ENCODE peak calls at places on chromosomes 12 and 14, in four cellular contexts. Z is heart left ventricle, E is transverse colon, S is body of pancreas. R is an unnamed sample.

GRCh38 chr14:97705976-97706375 is 908.8 kb downstream of the VRK1 start:
- DNase-seq in S (no peak), Z (no peak), E (no peak), R (no peak)

GRCh38 chr12:95016120-95016519 is 12.6 kb upstream of the NDUFA12 start:
- DNase-seq in Z (no peak), S (no peak), E (no peak), R (no peak)

GRCh38 chr14:61887628-61888027 is 125.4 kb downstream of the SNAPC1 start:
- DNase-seq in Z (no peak), S (no peak), E (no peak), R (no peak)

GRCh38 chr14:102665665-102666064 is 73.2 kb downstream of the RCOR1 start:
- DNase-seq in Z (no peak), S (no peak), E (no peak), R (no peak)

GRCh38 chr12:11771356-11771755 is 121.9 kb downstream of the ETV6 start:
- DNase-seq in Z (no peak), S (peak), E (no peak), R (no peak)

GRCh38 chr14:51354846-51355245 is 114.8 kb downstream of the TMX1 start:
- DNase-seq in Z (no peak), E (no peak), S (no peak), R (no peak)

GRCh38 chr12:65822732-65823480 is 1.4 kb upstream of the HMGA2 start:
- DNase-seq in Z (peak), S (peak), E (peak), R (no peak)

GRCh38 chr14:104247336-104248202 is 109.2 kb downstream of the KIF26A start:
- DNase-seq in S (no peak), Z (no peak), E (no peak), R (peak)

GRCh38 chr14:67432088-67432564 is 20.2 kb upstream of the PLEK2 start:
- DNase-seq in S (no peak), E (no peak), Z (no peak), R (no peak)

GRCh38 chr12:128323526-128323925 is 56.6 kb downstream of the TMEM132C start:
- DNase-seq in Z (no peak), S (no peak), E (no peak), R (no peak)

GRCh38 chr12:132489078-132489601 is 811 bp upstream of the FBRSL1 start:
- DNase-seq in E (peak), Z (no peak), S (no peak), R (peak)

GRCh38 chr14:57712101-57712500 is 153.8 kb downstream of the SLC35F4 start:
- DNase-seq in Z (no peak), E (no peak), S (no peak), R (no peak)

GRCh38 chr12:42590324-42590934 is 883 bp upstream of the PRICKLE1 start:
- DNase-seq in Z (peak), S (peak), E (peak), R (no peak)

GRCh38 chr14:65486856-65487255 is 74.3 kb downstream of the FUT8 start:
- DNase-seq in Z (no peak), S (no peak), E (no peak), R (no peak)

GRCh38 chr14:43587183-43587582 is 919.9 kb downstream of the FSCB start:
- DNase-seq in E (no peak), S (no peak), Z (no peak), R (no peak)

GRCh38 chr14:28780843-28781503 is 14.4 kb downstream of the FOXG1 start:
- DNase-seq in Z (no peak), E (no peak), S (no peak), R (no peak)

GRCh38 chr12:108459106-108459505 is 56.0 kb upstream of the FICD start:
- DNase-seq in Z (no peak), E (no peak), S (no peak), R (no peak)

GRCh38 chr12:7797698-7798398 is 8.6 kb downstream of the NANOG start:
- DNase-seq in E (no peak), S (peak), Z (no peak), R (no peak)

GRCh38 chr12:65818454-65819382 is 5.6 kb upstream of the HMGA2 start:
- DNase-seq in E (no peak), Z (no peak), S (no peak), R (no peak)

GRCh38 chr14:97723834-97724770 is 926.9 kb downstream of the VRK1 start:
- DNase-seq in Z (no peak), S (no peak), E (no peak), R (no peak)

GRCh38 chr12:132478845-132479244 is 11.1 kb upstream of the FBRSL1 start:
- DNase-seq in E (no peak), S (no peak), Z (no peak), R (no peak)

GRCh38 chr12:124677552-124678356 is 110.3 kb upstream of the NCOR2 start:
- DNase-seq in S (no peak), Z (no peak), E (no peak), R (no peak)

GRCh38 chr12:112386726-112387125 is 4.5 kb upstream of the HECTD4 start:
- DNase-seq in S (no peak), E (no peak), Z (no peak), R (no peak)

GRCh38 chr12:56932867-56933266 is 1.3 kb downstream of the SDR9C7 start:
- DNase-seq in E (peak), Z (no peak), S (no peak), R (no peak)

GRCh38 chr14:71586131-71586893 is 345.9 kb upstream of the RGS6 start:
- DNase-seq in E (no peak), S (no peak), Z (no peak), R (no peak)

GRCh38 chr14:100402631-100403030 is 79.5 kb downstream of the SLC25A47 start:
- DNase-seq in Z (no peak), S (peak), E (no peak), R (no peak)

GRCh38 chr14:69493791-69494190 is 9.3 kb downstream of the PLEKHD1 start:
- DNase-seq in E (no peak), S (no peak), Z (no peak), R (no peak)

GRCh38 chr12:40691913-40692616 is at the start of gene CNTN1:
- DNase-seq in S (peak), Z (peak), E (peak), R (peak)

GRCh38 chr12:116257213-116257612 is 20.3 kb downstream of the MED13L start:
- DNase-seq in Z (no peak), S (peak), E (no peak), R (no peak)

GRCh38 chr12:52633383-52633782 is 15.0 kb upstream of the KRT73 start:
- DNase-seq in S (no peak), E (no peak), Z (no peak), R (no peak)

GRCh38 chr12:6620885-6621274 is 13.7 kb upstream of the CHD4 start:
- DNase-seq in E (no peak), Z (no peak), S (no peak), R (no peak)

GRCh38 chr14:61616524-61617185 is 78.7 kb upstream of the HIF1A start:
- DNase-seq in S (no peak), E (no peak), Z (no peak), R (no peak)

GRCh38 chr12:89874146-89874545 is 165.5 kb upstream of the ATP2B1 start:
- DNase-seq in Z (peak), S (no peak), E (no peak), R (no peak)

GRCh38 chr12:82857911-82858533 is 171.3 kb downstream of the TMTC2 start:
- DNase-seq in E (no peak), S (no peak), Z (no peak), R (no peak)

GRCh38 chr12:19115285-19115684 is 14.2 kb upstream of the PLEKHA5 start:
- DNase-seq in E (no peak), Z (no peak), S (no peak), R (no peak)

GRCh38 chr12:25455696-25456095 is 97.4 kb downstream of the LMNTD1 start:
- DNase-seq in E (no peak), Z (no peak), S (no peak), R (no peak)

GRCh38 chr12:124550123-124551089 is 17.0 kb downstream of the NCOR2 start:
- DNase-seq in S (no peak), Z (no peak), E (no peak), R (no peak)

GRCh38 chr12:65493893-65494205 is 215.4 kb downstream of the MSRB3 start:
- DNase-seq in Z (no peak), E (no peak), S (no peak), R (no peak)

GRCh38 chr14:95304342-95304741 is 15.4 kb downstream of the CLMN start:
- DNase-seq in S (no peak), E (no peak), Z (no peak), R (no peak)
- TF ChIP-seq CTCF in S (no peak), E (no peak), Z (no peak), R (no peak)

GRCh38 chr12:70919597-70920035 is 922 bp downstream of the PTPRR start:
- DNase-seq in S (no peak), Z (no peak), E (no peak), R (no peak)
- H3K4me3 ChIP-seq in S (no peak), Z (no peak), E (no peak), R (no peak)

DNA sequence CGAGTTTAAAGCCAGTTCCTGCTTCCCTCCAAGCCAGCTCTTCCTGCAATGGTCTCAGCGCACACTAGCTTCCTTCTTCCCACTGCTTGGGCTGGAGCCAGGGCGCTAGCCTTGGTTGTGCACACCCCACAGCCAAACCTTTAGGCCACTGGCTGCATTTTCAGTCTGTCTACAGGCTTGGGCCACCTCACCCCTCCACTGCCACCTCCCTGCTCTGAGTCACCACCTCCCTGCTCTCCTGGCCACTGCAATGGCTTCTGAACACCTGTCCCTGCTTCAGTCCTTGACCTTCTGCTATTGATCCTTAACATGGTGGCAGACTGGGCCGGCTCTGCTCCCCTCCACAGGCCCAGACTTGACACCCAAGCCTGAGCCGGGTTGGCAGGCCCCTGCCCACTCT is 151.1 kb downstream of the RBM19 start:
- DNase-seq in E (no peak), S (no peak), Z (no peak), R (no peak)
- TF ChIP-seq POLR2A in E (no peak), S (no peak), Z (no peak), R (no peak)

GRCh38 chr14:55411426-55412389 is at the start of gene ATG14:
- DNase-seq in E (peak), S (peak), Z (peak), R (peak)
- TF ChIP-seq CTCF in E (no peak), S (no peak), Z (no peak), R (no peak)

GRCh38 chr12:4116251-4117111 is 157.1 kb upstream of the CCND2 start:
- DNase-seq in E (peak), Z (peak), S (no peak), R (no peak)

GRCh38 chr12:4118601-4119156 is 154.9 kb upstream of the CCND2 start:
- DNase-seq in E (no peak), S (no peak), Z (no peak), R (no peak)

GRCh38 chr12:4117386-4118016 is 156.1 kb upstream of the CCND2 start:
- DNase-seq in E (peak), Z (no peak), S (no peak), R (peak)

GRCh38 chr12:4119157-4119761 is 154.3 kb upstream of the CCND2 start:
- DNase-seq in E (peak), Z (no peak), S (no peak), R (no peak)

DNA sequence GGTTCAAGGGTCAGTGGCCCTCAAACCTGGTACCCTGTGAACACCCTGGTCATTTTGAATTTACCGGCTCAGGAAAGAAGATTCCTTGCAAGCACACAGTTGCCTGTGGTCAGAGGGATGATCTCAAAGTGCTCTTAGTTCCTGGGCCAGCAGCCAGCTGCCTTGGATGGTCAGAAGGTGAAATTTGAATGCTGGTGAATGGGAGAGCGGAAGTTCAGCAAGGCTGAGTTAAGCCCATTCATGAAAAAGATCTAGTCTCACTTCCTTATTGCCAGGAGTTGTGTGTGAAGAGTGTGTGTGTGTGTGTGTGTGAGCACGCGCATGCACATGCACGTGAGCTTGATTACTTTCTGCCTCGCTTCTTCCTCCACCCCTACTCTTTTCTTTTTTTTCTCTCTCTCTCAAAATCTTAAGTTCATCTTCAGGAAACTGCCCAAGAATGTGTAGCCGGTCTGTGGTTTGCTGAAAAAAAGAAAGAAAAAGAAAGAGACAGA is 155.5 kb upstream of the CCND2 start:
- DNase-seq in E (peak), Z (peak), S (peak), R (no peak)
- H3K4me3 ChIP-seq in E (no peak), Z (no peak), S (no peak), R (no peak)

DNA sequence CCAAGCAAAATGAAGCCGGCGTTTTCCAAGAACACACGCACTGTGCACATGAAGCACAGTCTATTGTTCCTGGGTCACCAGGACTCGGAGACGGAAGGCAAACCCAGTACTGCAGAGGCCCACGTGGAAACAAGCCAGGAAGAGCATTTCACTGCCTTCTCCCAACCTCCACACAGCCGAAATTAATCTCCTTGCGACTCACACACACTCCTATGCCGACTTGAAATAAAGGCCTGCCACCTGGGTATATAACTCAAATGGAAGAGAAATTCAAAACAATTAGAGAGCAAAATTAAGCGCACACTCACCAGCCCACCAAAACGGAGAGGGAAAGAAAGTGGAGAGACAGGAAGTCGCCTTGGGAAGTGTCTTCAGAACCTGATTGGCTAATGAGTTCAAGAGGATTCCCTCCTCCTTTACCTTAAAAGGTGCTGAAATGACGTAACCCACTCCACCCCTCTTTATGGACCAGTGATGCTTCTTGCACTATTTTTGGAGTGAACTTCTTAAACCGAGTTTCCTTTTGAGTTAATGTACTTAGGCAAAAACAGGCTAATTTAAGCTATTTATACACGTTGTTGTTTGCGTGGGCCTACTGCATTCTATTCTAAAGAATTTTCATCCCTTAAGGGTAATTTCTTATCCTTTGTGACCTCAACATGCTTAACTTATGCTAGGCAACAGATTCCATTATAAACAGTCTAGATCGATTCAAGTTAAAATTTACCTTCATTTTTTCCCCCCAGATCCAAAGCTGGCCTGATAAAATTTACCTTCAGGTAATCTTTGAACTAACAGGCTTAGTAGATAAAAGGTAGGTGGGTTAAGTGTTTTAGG is at the start of gene CCNB1IP1:
- DNase-seq in E (peak), Z (peak), S (peak), R (peak)
- TF ChIP-seq POLR2A in E (peak), Z (no peak), S (peak), R (peak)

DNA sequence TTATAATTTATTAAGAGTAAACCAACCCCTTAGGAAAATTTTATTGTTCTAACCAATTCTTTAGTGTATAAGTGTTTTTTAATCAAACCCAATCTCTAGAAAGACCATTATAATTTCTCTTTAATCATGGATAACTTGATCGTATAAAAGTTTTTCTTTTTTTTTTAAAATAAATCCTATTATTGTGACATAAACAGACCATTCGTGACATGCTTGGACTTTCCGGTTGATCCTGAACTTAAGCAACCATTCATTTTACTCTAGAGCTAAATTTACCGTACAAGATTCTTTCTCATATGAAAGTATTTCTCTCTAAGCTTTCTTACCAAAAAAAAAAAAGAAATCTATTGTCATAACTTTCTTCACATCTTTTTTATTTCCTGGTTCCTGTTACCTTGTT is 32.6 kb upstream of the SLC38A4 start:
- DNase-seq in Z (no peak), E (no peak), S (no peak), R (no peak)
- TF ChIP-seq CTCF in Z (no peak), E (no peak), S (no peak), R (no peak)

GRCh38 chr14:90453401-90453951 is 56.6 kb downstream of the CALM1 start:
- DNase-seq in E (no peak), S (peak), Z (peak), R (peak)

GRCh38 chr14:90456551-90456950 is 59.7 kb downstream of the CALM1 start:
- DNase-seq in S (no peak), Z (no peak), E (no peak), R (no peak)

GRCh38 chr14:90454041-90455000 is 57.5 kb downstream of the CALM1 start:
- DNase-seq in E (peak), S (peak), Z (peak), R (peak)

GRCh38 chr14:90457191-90457590 is 60.4 kb downstream of the CALM1 start:
- DNase-seq in Z (no peak), E (no peak), S (no peak), R (no peak)

DNA sequence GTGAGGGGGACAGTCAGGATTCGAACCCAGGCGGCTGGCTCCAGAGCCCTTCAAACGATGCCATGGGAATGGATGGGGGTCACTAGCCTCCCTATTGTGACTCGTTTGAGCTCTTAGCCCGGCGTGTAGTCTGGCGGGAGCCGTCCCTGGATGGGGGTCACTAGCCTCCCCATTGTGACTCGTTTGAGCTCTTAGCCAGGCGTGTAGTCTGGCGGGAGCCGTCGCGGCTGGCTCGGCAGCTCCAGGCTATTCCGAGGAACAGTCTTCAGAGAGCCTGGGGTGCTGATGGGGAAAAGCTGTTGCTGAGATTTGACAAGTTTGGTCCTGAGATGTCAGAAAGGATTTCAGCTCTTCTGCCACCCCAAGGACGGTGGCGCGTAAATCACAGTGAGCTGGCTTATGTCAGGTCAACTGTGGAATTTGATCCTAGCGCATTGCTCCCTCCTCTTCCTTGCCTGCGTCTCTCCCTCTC is 58.3 kb downstream of the CALM1 start:
- DNase-seq in S (no peak), E (no peak), Z (no peak), R (no peak)
- H3K4me3 ChIP-seq in S (no peak), E (no peak), Z (no peak), R (no peak)

R was measured in right lobe of liver.